ENCODE peak calls at places on chromosome 11, in five cellular contexts. One of them, this sample, is unnamed. For H3K4me1, the result is how much of the 10 kb centered on the place peaks cover.

GRCh38 chr11:15720460-15720859 is 605.7 kb downstream of the INSC start:
- DNase-seq in kidney: no peak
- DNase-seq in pancreas: no peak
- DNase-seq in body of pancreas: no peak
- DNase-seq in gastrocnemius medialis: no peak
- DNase-seq in this sample: no peak

GRCh38 chr11:66267379-66268209 is 845 bp upstream of the RAB1B start:
- DNase-seq in pancreas: peak
- DNase-seq in kidney: peak
- DNase-seq in body of pancreas: peak
- DNase-seq in gastrocnemius medialis: peak
- DNase-seq in this sample: peak

GRCh38 chr11:70002433-70002832 is 75.7 kb upstream of the ANO1 start:
- DNase-seq in kidney: no peak
- DNase-seq in body of pancreas: no peak
- DNase-seq in gastrocnemius medialis: no peak
- DNase-seq in pancreas: no peak
- DNase-seq in this sample: no peak

GRCh38 chr11:9386086-9386485 is 1.6 kb downstream of the IPO7 start:
- DNase-seq in kidney: no peak
- DNase-seq in pancreas: no peak
- DNase-seq in body of pancreas: no peak
- DNase-seq in gastrocnemius medialis: no peak
- DNase-seq in this sample: no peak

GRCh38 chr11:67646535-67647336 is 3.8 kb downstream of the ACY3 start:
- DNase-seq in gastrocnemius medialis: no peak
- DNase-seq in body of pancreas: peak
- DNase-seq in pancreas: no peak
- DNase-seq in kidney: peak
- DNase-seq in this sample: peak

GRCh38 chr11:210122-210802 is 2.8 kb downstream of the RIC8A start:
- DNase-seq in gastrocnemius medialis: no peak
- DNase-seq in kidney: peak
- DNase-seq in pancreas: no peak
- DNase-seq in body of pancreas: peak
- DNase-seq in this sample: no peak

GRCh38 chr11:66044757-66045156 is 4.2 kb downstream of the GAL3ST3 start:
- DNase-seq in gastrocnemius medialis: no peak
- DNase-seq in pancreas: no peak
- DNase-seq in body of pancreas: no peak
- DNase-seq in kidney: no peak
- DNase-seq in this sample: no peak

GRCh38 chr11:77842451-77843121 is 21.6 kb downstream of the AAMDC start:
- DNase-seq in pancreas: no peak
- DNase-seq in kidney: no peak
- DNase-seq in body of pancreas: no peak
- DNase-seq in gastrocnemius medialis: no peak
- DNase-seq in this sample: no peak

GRCh38 chr11:24574461-24574860 is 77.6 kb downstream of the LUZP2 start:
- DNase-seq in body of pancreas: no peak
- DNase-seq in gastrocnemius medialis: no peak
- DNase-seq in kidney: no peak
- DNase-seq in pancreas: no peak
- DNase-seq in this sample: no peak

GRCh38 chr11:18420067-18420466 is 7.9 kb downstream of the LDHC start:
- DNase-seq in gastrocnemius medialis: no peak
- DNase-seq in body of pancreas: no peak
- DNase-seq in kidney: no peak
- DNase-seq in pancreas: no peak
- DNase-seq in this sample: no peak

GRCh38 chr11:103927535-103927934 is 108.9 kb upstream of the DDI1 start:
- DNase-seq in kidney: no peak
- DNase-seq in body of pancreas: no peak
- DNase-seq in gastrocnemius medialis: no peak
- DNase-seq in pancreas: no peak
- DNase-seq in this sample: no peak

GRCh38 chr11:12154871-12155668 is 44.7 kb downstream of the MICAL2 start:
- DNase-seq in gastrocnemius medialis: no peak
- DNase-seq in kidney: no peak
- DNase-seq in pancreas: no peak
- DNase-seq in body of pancreas: no peak
- DNase-seq in this sample: no peak

GRCh38 chr11:12156301-12157140 is 46.1 kb downstream of the MICAL2 start:
- DNase-seq in body of pancreas: no peak
- DNase-seq in kidney: no peak
- DNase-seq in gastrocnemius medialis: no peak
- DNase-seq in pancreas: no peak
- DNase-seq in this sample: no peak

GRCh38 chr11:12155696-12156095 is 45.3 kb downstream of the MICAL2 start:
- DNase-seq in pancreas: no peak
- DNase-seq in gastrocnemius medialis: no peak
- DNase-seq in body of pancreas: no peak
- DNase-seq in kidney: no peak
- DNase-seq in this sample: no peak

GRCh38 chr11:12158926-12159325 is 48.5 kb downstream of the MICAL2 start:
- DNase-seq in body of pancreas: no peak
- DNase-seq in gastrocnemius medialis: no peak
- DNase-seq in kidney: no peak
- DNase-seq in pancreas: no peak
- DNase-seq in this sample: no peak

DNA sequence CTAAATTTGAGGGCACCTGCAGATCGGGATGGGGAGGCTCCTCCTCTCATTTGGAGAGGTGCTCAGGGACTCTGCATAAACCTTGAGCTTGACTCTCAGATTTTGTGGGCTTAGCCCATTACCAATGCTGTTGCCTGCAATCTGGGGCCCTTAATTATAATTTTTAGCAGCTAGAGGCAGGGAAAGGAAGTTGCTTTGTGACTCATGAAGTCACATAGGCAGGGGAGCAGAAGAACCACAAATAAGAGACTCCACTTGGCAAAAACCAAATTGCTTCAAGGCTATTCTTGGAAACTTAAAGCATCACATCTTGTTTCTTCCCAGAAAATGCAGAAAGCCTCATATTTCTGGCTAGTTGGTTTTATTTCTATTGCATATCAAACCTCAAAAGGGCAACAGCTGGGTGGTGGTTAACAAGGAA is 46.9 kb downstream of the MICAL2 start:
- DNase-seq in body of pancreas: no peak
- DNase-seq in pancreas: no peak
- DNase-seq in gastrocnemius medialis: no peak
- DNase-seq in kidney: no peak
- DNase-seq in this sample: no peak
- H3K4me1 ChIP-seq in body of pancreas: under half
- H3K4me1 ChIP-seq in pancreas: under half
- H3K4me1 ChIP-seq in gastrocnemius medialis: under half
- H3K4me1 ChIP-seq in kidney: under half
- H3K4me1 ChIP-seq in this sample: under half

GRCh38 chr11:131671764-131672163 is 301.3 kb downstream of the NTM start:
- DNase-seq in kidney: no peak
- DNase-seq in body of pancreas: no peak
- DNase-seq in gastrocnemius medialis: no peak
- DNase-seq in pancreas: no peak
- DNase-seq in this sample: no peak
- TF ChIP-seq CTCF in kidney: no peak
- TF ChIP-seq CTCF in body of pancreas: no peak
- TF ChIP-seq CTCF in gastrocnemius medialis: no peak
- TF ChIP-seq CTCF in pancreas: no peak
- TF ChIP-seq CTCF in this sample: no peak

GRCh38 chr11:3857628-3858027 is 2.2 kb downstream of the STIM1 start:
- DNase-seq in pancreas: no peak
- DNase-seq in kidney: no peak
- DNase-seq in gastrocnemius medialis: no peak
- DNase-seq in body of pancreas: no peak
- DNase-seq in this sample: no peak
- H3K4me1 ChIP-seq in pancreas: under half
- H3K4me1 ChIP-seq in kidney: under half
- H3K4me1 ChIP-seq in gastrocnemius medialis: half or more
- H3K4me1 ChIP-seq in body of pancreas: half or more
- H3K4me1 ChIP-seq in this sample: half or more

DNA sequence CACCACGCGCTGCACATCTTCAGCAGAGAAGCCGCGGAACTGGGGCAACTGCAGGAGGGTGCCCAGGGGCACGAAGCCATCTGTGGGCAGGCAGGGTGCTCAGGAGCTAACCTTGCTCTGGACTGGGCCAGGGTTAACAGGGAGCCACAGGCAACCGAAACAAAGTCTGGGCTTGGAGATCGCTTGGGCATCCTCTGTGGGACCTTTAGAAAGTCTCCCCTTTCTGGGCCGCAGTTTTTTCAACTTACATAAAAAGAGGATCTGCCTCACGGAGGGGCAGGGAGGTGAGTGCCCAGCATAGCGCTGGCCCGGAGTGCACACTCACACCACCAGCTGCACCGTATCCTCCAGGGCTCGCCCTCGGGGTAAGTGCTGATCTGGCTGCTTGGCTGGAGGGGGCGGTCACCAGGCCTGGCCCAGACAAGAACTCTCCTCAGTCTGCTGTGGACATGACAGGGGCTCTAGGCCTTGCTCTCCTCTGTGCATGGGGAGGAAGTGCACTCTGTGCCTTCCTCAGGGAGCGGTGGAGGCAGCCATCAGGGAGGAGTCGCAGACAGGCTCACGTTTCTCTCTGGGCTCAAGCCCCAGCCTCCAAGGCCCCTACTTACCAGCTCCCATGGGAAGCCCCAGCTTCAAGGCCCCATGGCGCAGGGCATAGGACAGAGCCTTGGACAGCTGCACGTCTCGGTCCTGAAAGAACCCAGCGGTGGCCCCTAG is 937 bp downstream of the TRPT1 start:
- DNase-seq in pancreas: peak
- DNase-seq in kidney: peak
- DNase-seq in body of pancreas: no peak
- DNase-seq in gastrocnemius medialis: no peak
- DNase-seq in this sample: no peak
- TF ChIP-seq CTCF in pancreas: no peak
- TF ChIP-seq CTCF in kidney: no peak
- TF ChIP-seq CTCF in body of pancreas: no peak
- TF ChIP-seq CTCF in gastrocnemius medialis: no peak
- TF ChIP-seq CTCF in this sample: no peak

GRCh38 chr11:114174712-114175495 is 115.4 kb downstream of the ZBTB16 start:
- DNase-seq in gastrocnemius medialis: peak
- DNase-seq in pancreas: no peak
- DNase-seq in kidney: no peak
- DNase-seq in body of pancreas: no peak
- DNase-seq in this sample: no peak
- H3K4me1 ChIP-seq in gastrocnemius medialis: half or more
- H3K4me1 ChIP-seq in pancreas: half or more
- H3K4me1 ChIP-seq in kidney: half or more
- H3K4me1 ChIP-seq in body of pancreas: half or more
- H3K4me1 ChIP-seq in this sample: half or more

DNA sequence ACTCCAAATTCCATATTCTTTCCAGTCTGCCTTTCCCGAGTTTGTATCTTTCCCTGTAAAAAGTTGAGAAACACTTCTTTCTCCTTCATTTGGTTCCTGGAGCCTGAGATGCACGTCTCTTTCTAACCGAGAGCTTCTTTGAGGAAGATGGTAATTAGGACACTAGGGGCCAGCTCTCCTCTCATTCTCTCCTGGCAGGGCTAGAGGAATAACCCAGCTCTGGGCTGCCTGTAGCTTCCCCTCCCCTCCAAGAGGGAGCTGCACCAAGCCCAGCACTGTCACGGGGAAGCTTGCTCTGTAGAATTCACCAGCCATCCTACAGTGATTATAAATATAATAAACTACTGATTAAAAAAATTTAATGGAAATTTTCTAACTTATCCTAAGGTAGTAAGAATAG is 26.9 kb downstream of the UBASH3B start:
- DNase-seq in kidney: no peak
- DNase-seq in gastrocnemius medialis: no peak
- DNase-seq in body of pancreas: no peak
- DNase-seq in pancreas: no peak
- DNase-seq in this sample: no peak
- TF ChIP-seq CTCF in kidney: no peak
- TF ChIP-seq CTCF in gastrocnemius medialis: no peak
- TF ChIP-seq CTCF in body of pancreas: no peak
- TF ChIP-seq CTCF in pancreas: no peak
- TF ChIP-seq CTCF in this sample: no peak